ENCODE peak calls at places on chromosome 18, in six cellular contexts. R is endodermal cell; V is Jurkat, Clone E6-1; B is cardiac fibroblast; G is breast epithelium; K is fibroblast of pulmonary artery. O is an unnamed sample.
A peak's percentile ranks its signal among the peaks of the same experiment; 100 is the strongest.

GRCh38 chr18:6941988-6942387 is 175.6 kb downstream of the LAMA1 start:
- DNase-seq in R (no peak), V (no peak), B (no peak), G (no peak), K (no peak), O (no peak)

GRCh38 chr18:34401775-34402174 is 177.1 kb upstream of the NOL4 start:
- DNase-seq in R (no peak), V (no peak), B (no peak), G (no peak), K (no peak), O (no peak)

GRCh38 chr18:57523171-57523956 is 63.1 kb downstream of the FECH start:
- DNase-seq in R (peak; percentile 17), V (no peak), B (no peak), G (no peak), K (no peak), O (no peak)

GRCh38 chr18:22872894-22873537 is 60.1 kb upstream of the RBBP8 start:
- DNase-seq in R (no peak), V (no peak), B (peak; percentile 10), G (no peak), K (peak; percentile 3), O (no peak)

GRCh38 chr18:22486667-22487066 is 69.0 kb upstream of the CTAGE1 start:
- DNase-seq in R (no peak), V (no peak), B (no peak), G (no peak), K (no peak), O (no peak)

GRCh38 chr18:64474279-64474678 is 325.4 kb upstream of the LINC00305 start:
- DNase-seq in R (no peak), V (no peak), B (no peak), G (no peak), K (no peak), O (no peak)

GRCh38 chr18:65754121-65754520 is 3.3 kb downstream of the CDH7 start:
- DNase-seq in R (peak; percentile 58), V (no peak), B (no peak), G (no peak), K (no peak), O (no peak)

GRCh38 chr18:50558157-50558556 is 1.7 kb upstream of the MAPK4 start:
- DNase-seq in R (no peak), V (no peak), B (no peak), G (no peak), K (no peak), O (no peak)

GRCh38 chr18:31774960-31775359 is 14.3 kb upstream of the SLC25A52 start:
- DNase-seq in R (no peak), V (no peak), B (no peak), G (no peak), K (no peak), O (no peak)

GRCh38 chr18:23106575-23106974 is 28.7 kb upstream of the CABLES1 start:
- DNase-seq in R (no peak), V (no peak), B (peak; percentile 67), G (no peak), K (peak; percentile 77), O (no peak)

GRCh38 chr18:79545714-79546113 is 133.9 kb upstream of the CTDP1 start:
- DNase-seq in R (peak; percentile 31), V (no peak), B (no peak), G (peak; percentile 46), K (no peak), O (no peak)

GRCh38 chr18:74498712-74499629 is 2.8 kb downstream of the CNDP2 start:
- DNase-seq in R (no peak), V (peak; percentile 67), B (peak; percentile 17), G (no peak), K (no peak), O (no peak)

GRCh38 chr18:10314111-10314510 is 140.3 kb upstream of the APCDD1 start:
- DNase-seq in R (no peak), V (no peak), B (no peak), G (no peak), K (no peak), O (no peak)

GRCh38 chr18:26584745-26585144 is 36.4 kb upstream of the KCTD1 start:
- DNase-seq in R (no peak), V (no peak), B (no peak), G (no peak), K (no peak), O (no peak)

GRCh38 chr18:45166341-45167108 is 448.8 kb upstream of the SLC14A2 start:
- DNase-seq in R (no peak), V (no peak), B (peak; percentile 87), G (no peak), K (peak; percentile 93), O (no peak)

GRCh38 chr18:31741096-31741735 is 19.5 kb downstream of the SLC25A52 start:
- DNase-seq in R (peak; percentile 82), V (peak; percentile 37), B (peak; percentile 59), G (no peak), K (peak; percentile 62), O (peak; percentile 19)

GRCh38 chr18:24019641-24020331 is 5.2 kb downstream of the TTC39C start:
- DNase-seq in R (no peak), V (peak; percentile 95), B (no peak), G (no peak), K (no peak), O (no peak)

GRCh38 chr18:78729099-78729467 is 250.5 kb upstream of the SALL3 start:
- DNase-seq in R (peak; percentile 32), V (no peak), B (no peak), G (no peak), K (no peak), O (peak; percentile 17)

GRCh38 chr18:59834267-59834666 is 65.5 kb upstream of the PMAIP1 start:
- DNase-seq in R (no peak), V (no peak), B (no peak), G (no peak), K (no peak), O (no peak)

GRCh38 chr18:59839241-59839640 is 60.6 kb upstream of the PMAIP1 start:
- DNase-seq in R (no peak), V (no peak), B (no peak), G (no peak), K (no peak), O (no peak)

GRCh38 chr18:59837586-59837985 is 62.2 kb upstream of the PMAIP1 start:
- DNase-seq in R (peak; percentile 80), V (peak; percentile 55), B (peak; percentile 76), G (no peak), K (peak; percentile 77), O (no peak)

GRCh38 chr18:59835656-59836379 is 64.0 kb upstream of the PMAIP1 start:
- DNase-seq in R (peak; percentile 78), V (no peak), B (no peak), G (no peak), K (no peak), O (no peak)

DNA sequence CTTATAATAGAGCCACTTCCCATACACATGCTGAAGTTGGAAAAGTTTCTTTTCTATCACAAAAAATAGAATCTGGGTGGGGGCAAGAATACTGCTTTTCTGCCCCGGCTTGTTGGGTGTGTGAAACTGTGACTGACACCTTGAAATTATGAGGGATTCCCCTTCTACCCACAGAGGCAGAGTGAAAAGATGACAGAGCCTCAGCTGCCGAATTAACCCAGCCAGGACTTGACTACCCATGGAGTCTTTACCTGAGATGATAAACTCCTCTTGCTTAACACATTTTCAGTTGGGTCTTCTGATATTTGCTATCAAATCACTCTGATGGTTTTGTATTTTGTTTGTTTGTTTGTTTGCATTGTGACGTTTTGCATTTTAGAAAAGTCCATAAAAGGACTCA is 66.0 kb upstream of the PMAIP1 start:
- DNase-seq in R (no peak), V (no peak), B (no peak), G (no peak), K (no peak), O (no peak)
- H3K4me3 ChIP-seq in R (no peak overlapping the region), V (no peak overlapping the region), B (no peak overlapping the region), G (no peak overlapping the region), K (no peak overlapping the region), O (no peak overlapping the region)

DNA sequence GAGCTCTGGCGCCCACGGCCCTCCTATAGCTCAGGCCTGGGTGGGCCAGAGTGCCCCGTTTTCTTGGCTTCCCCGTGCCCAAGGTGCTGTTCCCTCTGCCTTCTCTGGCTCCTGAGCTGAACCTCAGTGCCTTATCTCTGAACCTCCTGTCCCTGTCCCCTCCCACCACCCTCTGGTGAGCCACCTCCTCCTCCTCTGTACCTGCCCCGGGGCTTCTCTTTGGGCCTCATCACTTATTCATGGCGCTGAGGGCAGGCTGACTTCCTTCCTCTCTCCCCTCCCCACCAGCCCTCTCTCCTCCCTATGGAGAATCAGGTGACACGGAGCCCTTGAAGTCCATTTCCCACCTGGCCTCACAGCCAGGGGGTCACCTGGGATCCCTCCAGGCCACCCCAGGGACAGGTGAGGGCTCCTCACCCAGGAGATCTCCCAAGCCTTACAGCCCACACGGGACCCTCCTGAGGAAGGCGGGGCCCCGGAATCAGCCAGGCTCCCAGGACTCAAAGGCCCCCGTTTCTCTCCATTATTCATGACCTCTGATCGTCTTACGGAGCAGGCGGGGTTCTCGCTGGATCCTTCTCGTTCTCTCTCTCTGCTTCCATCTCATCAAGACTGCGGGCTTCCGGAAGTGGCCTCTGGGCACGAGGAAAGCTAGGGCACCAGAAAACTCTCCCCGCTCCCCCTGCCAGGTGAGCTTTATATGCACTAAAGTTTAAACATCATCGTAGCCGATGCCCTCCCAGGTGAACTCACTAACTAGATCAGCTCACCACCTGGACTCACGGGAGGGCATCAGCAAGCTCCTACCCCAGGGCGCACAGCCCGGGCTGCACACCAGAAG is at the start of gene LOXHD1:
- DNase-seq in R (peak; percentile 83), V (no peak), B (no peak), G (no peak), K (no peak), O (no peak)
- H3K4me3 ChIP-seq in R (no peak within 1 kb of the TSS), V (no peak within 1 kb of the TSS), B (no peak within 1 kb of the TSS), G (no peak within 1 kb of the TSS), K (no peak within 1 kb of the TSS), O (no peak within 1 kb of the TSS)

GRCh38 chr18:63302647-63303405 is 16.7 kb downstream of the BCL2 start:
- DNase-seq in R (no peak), V (no peak), B (no peak), G (no peak), K (no peak), O (no peak)
- H3K4me3 ChIP-seq in R (no peak overlapping the region), V (no peak overlapping the region), B (no peak overlapping the region), G (no peak overlapping the region), K (no peak overlapping the region), O (no peak overlapping the region)

GRCh38 chr18:4454548-4455112 is 477 bp downstream of the DLGAP1 start:
- DNase-seq in R (no peak), V (no peak), B (no peak), G (no peak), K (no peak), O (peak; percentile 11)
- H3K4me3 ChIP-seq in R (peak overlapping the region; percentile 90), V (no peak overlapping the region), B (peak overlapping the region; percentile 36), G (peak overlapping the region; percentile 56), K (no peak overlapping the region), O (peak overlapping the region; percentile 55)

DNA sequence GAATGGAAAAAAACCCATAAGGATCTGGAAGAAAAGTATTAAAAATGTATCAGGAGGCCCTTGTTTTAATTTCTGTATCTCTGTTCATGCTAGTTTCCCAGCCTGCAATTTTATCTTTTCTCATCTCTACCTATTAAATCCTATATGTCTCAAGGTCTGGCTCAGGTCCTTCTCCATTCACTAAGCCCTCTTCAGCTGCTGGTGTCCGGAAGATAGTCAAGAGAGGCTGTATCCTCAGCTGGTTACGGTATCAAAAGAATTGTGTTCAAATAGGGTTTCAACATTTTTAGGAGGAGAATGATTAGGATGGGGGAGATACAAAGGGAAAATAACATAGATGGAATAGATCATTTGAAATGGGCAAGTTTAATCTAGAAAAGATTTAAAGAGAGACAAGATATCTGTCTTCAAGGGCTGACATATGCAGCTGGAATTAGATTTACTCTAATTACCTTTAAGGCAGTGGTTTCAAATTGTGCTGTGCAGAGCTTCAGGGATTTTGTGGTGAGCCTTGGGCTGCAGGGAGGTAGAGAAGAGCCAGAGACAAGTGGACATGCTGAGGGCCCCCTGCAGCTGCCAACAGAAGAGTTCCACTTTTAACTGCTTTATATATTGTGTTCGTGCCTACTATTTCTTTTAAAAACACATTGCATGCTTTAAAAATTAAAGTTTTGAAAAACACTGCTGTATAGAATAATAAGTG is 24.1 kb downstream of the GREB1L start:
- DNase-seq in R (no peak), V (no peak), B (no peak), G (no peak), K (no peak), O (no peak)
- H3K4me3 ChIP-seq in R (no peak overlapping the region), V (no peak overlapping the region), B (no peak overlapping the region), G (no peak overlapping the region), K (no peak overlapping the region), O (no peak overlapping the region)